ENCODE peak calls at places on chromosomes 13 and 19, in seven cellular contexts. S, D, Y, F, T, X and J are unnamed samples.

GRCh38 chr13:98978280-98978679 is 416 bp upstream of the DOCK9 start:
- DNase-seq in D (peak), F (peak), X (no peak), T (peak), S (no peak), Y (peak), J (no peak)

GRCh38 chr13:24127116-24127631 is 33.3 kb upstream of the SPATA13 start:
- DNase-seq in S (no peak), T (no peak), Y (peak), D (peak), F (peak), X (no peak), J (no peak)

GRCh38 chr13:70630247-70630646 is 522.0 kb upstream of the KLHL1 start:
- DNase-seq in Y (no peak), S (no peak), D (no peak), T (no peak), X (no peak), F (no peak), J (no peak)

GRCh38 chr19:6070179-6071102 is 39.9 kb downstream of the RFX2 start:
- DNase-seq in T (no peak), X (peak), D (no peak), S (no peak), Y (no peak), F (no peak), J (no peak)

GRCh38 chr13:68176486-68176885 is 946.4 kb upstream of the PCDH9 start:
- DNase-seq in S (no peak), X (no peak), T (no peak), Y (peak), D (peak), F (peak), J (no peak)

GRCh38 chr19:41944336-41944735 is 14.8 kb downstream of the RABAC1 start:
- DNase-seq in T (no peak), X (no peak), S (no peak), D (peak), F (no peak), Y (no peak), J (no peak)

GRCh38 chr19:46162731-46163130 is 14.7 kb downstream of the IGFL2 start:
- DNase-seq in F (no peak), T (no peak), D (no peak), Y (peak), S (no peak), X (no peak), J (no peak)

GRCh38 chr19:51535535-51535934 is 4.1 kb upstream of the SIGLEC6 start:
- DNase-seq in T (no peak), X (no peak), S (no peak), F (no peak), Y (no peak), D (no peak), J (no peak)

GRCh38 chr13:83085186-83085900 is 796.9 kb downstream of the SLITRK1 start:
- DNase-seq in F (peak), Y (peak), D (peak), T (no peak), S (no peak), X (no peak), J (no peak)

GRCh38 chr19:4981681-4981958 is 12.7 kb downstream of the KDM4B start:
- DNase-seq in D (no peak), S (no peak), T (no peak), Y (no peak), F (no peak), X (no peak), J (no peak)

GRCh38 chr19:42311612-42312160 is 1.4 kb upstream of the TMEM145 start:
- DNase-seq in T (no peak), X (no peak), D (no peak), F (no peak), Y (no peak), S (no peak), J (no peak)

GRCh38 chr19:35404879-35405622 is 34.2 kb downstream of the GPR42 start:
- DNase-seq in D (peak), S (no peak), T (peak), X (no peak), Y (peak), F (peak), J (peak)

GRCh38 chr19:19656451-19657396 is 6.8 kb downstream of the ATP13A1 start:
- DNase-seq in T (no peak), Y (no peak), S (no peak), X (no peak), D (no peak), F (no peak), J (peak)

GRCh38 chr19:19342086-19343015 is 21.7 kb downstream of the MAU2 start:
- DNase-seq in T (no peak), X (peak), Y (peak), S (peak), D (peak), F (peak), J (no peak)

GRCh38 chr13:33937373-33938087 is 119.6 kb downstream of the RFC3 start:
- DNase-seq in X (no peak), T (no peak), F (no peak), Y (peak), D (no peak), S (no peak), J (no peak)

GRCh38 chr13:49669735-49670309 is 21.5 kb downstream of the EBPL start:
- DNase-seq in F (peak), X (peak), S (no peak), Y (peak), T (peak), D (peak), J (no peak)

GRCh38 chr13:46905249-46905648 is 8.4 kb upstream of the HTR2A start:
- DNase-seq in X (no peak), D (peak), Y (no peak), T (no peak), S (no peak), F (no peak), J (no peak)
- TF ChIP-seq CTCF in X (no peak), D (peak), Y (peak), T (no peak), S (no peak), F (peak), J (no peak)

DNA sequence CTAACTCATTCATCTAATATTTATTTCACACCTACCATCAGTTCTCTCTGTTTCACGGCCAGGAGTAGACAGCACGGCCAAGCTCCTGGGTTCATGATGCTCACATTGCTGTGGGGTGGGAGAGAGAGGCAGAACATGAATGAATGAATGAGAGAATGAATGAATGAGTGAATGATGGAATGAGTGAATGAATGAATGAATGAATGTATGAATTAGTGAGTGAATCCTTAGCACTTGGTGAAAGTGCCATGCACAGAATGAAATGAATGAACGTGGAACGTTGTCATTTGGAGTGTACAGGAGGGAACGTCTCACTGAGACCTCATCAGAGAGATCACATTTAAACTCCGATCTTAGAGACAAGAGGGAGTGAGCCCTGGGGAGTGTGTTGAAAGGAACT is 11.9 kb upstream of the KIR2DL4 start:
- DNase-seq in F (no peak), D (no peak), Y (no peak), S (no peak), X (no peak), T (no peak), J (no peak)
- TF ChIP-seq CTCF in F (no peak), D (no peak), Y (no peak), S (no peak), X (no peak), T (no peak), J (no peak)

DNA sequence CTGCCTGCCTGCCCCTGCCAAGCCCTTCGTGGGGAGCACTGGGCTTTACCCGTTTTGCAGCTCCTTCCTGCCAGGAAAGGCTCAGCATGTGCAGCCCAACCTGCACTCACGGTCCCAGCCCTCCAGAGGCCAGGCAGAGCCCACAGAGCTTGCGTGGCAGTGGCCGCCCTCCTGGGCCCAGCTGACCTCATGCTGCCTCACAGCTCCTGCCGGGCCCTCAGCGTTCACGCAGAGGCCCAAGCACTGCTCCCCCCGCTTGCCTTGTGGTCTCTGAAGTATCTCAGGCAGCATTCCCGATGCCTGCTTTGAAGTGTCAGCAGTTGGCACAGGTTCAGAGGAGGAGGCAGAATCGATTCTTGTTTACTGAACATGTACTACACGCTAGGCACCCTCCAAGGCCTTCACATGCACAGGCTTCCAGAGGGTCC is 32.5 kb downstream of the CAPN12 start:
- DNase-seq in D (peak), S (peak), Y (peak), X (peak), F (peak), T (no peak), J (no peak)
- TF ChIP-seq CTCF in D (no peak), S (no peak), Y (no peak), X (no peak), F (peak), T (no peak), J (no peak)

GRCh38 chr13:97577026-97577425 is 143.1 kb downstream of the RAP2A start:
- DNase-seq in X (no peak), F (no peak), D (no peak), T (no peak), S (no peak), Y (no peak), J (no peak)

GRCh38 chr13:97573011-97573410 is 139.0 kb downstream of the RAP2A start:
- DNase-seq in Y (no peak), D (no peak), T (no peak), S (no peak), F (no peak), X (no peak), J (no peak)

GRCh38 chr13:97574926-97575325 is 141.0 kb downstream of the RAP2A start:
- DNase-seq in X (no peak), S (no peak), T (no peak), Y (peak), F (peak), D (peak), J (no peak)
- TF ChIP-seq CTCF in X (no peak), S (no peak), T (peak), Y (peak), F (peak), D (peak), J (no peak)

GRCh38 chr13:28138756-28139470 is 568 bp downstream of the PAN3 start:
- DNase-seq in T (peak), S (peak), F (peak), X (peak), D (peak), Y (peak), J (peak)

GRCh38 chr13:28137556-28137955 is 789 bp upstream of the PAN3 start:
- DNase-seq in Y (no peak), F (no peak), X (no peak), T (no peak), S (no peak), D (no peak), J (no peak)

GRCh38 chr13:28140433-28141125 is 2.2 kb downstream of the PAN3 start:
- DNase-seq in F (no peak), D (no peak), T (no peak), X (no peak), Y (peak), S (no peak), J (no peak)

GRCh38 chr13:28136916-28137315 is 1.4 kb upstream of the PAN3 start:
- DNase-seq in F (no peak), X (no peak), S (no peak), Y (no peak), T (no peak), D (no peak), J (no peak)

DNA sequence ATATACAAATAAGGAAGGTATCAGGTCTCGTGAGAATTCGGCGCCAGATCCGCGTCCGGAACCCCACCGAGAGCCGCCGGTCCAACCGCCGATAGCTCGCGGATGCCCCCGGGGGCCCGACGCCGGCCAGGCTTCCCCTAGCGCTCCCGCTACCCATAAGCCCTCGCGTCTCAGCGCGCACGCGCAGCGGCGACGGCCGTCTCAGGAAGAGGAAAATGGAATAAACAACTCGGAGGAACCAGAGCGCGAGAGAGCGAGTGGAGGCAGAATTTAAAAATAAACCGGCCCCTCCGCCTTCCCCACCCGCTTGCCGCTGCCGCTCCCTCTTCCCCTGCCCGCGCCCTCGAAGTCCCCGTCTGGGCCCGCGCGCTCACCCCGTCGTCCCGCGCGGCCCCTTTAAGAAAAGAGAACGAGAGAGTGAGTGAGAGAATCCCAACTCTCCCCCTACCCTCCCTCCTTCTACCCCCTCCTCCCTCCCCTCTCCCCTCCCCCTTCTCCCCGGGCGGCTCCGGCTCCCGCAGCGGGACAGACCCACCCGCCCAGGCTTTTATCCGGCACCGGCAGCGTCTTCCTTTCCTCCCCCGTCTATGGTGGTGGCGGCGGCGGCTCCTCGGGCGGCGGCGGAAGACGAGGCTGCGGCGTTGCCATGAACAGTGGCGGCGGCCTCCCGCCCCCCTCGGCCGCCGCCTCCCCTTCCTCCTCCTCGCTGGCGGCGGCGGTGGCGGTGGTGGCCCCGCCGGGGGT is at the start of gene PAN3:
- DNase-seq in F (peak), D (peak), S (peak), Y (peak), X (peak), T (peak), J (peak)
- TF ChIP-seq CTCF in F (no peak), D (no peak), S (no peak), Y (peak), X (no peak), T (no peak), J (no peak)

DNA sequence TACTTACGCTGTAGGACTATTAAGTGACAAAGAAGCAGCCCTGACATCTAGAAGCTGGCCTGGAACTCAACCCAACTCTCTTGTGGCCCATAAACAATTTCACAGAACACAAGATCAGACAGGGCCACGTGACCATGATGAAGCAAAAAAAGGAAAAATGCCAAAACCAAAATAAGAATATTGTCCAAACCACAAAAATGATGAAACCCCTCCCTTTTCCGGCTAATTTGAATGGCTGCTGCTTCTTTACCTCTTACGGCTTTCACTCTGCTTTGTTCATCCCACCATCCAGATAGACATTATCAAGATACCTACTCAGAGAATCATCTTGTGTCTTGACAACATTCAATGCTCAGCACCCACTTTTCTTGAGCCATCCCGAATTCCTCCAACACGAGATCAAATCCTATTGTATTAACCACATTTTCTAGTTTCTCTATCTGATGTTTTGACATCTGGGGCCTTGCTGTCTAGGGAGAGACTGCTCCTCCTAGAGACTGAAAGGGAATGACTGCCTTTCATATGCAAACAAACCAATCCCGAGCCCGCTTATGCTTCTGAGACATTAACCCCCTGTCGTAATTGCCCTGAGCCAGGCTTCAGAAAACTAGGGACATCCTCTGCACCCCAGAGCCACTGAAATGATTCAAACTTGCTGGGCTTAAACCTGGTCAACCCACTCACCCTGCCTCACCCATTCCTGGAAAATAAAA is 186.3 kb downstream of the TDRD3 start:
- DNase-seq in Y (peak), X (no peak), T (no peak), S (no peak), F (peak), D (peak), J (no peak)
- TF ChIP-seq CTCF in Y (peak), X (no peak), T (no peak), S (no peak), F (peak), D (peak), J (no peak)

DNA sequence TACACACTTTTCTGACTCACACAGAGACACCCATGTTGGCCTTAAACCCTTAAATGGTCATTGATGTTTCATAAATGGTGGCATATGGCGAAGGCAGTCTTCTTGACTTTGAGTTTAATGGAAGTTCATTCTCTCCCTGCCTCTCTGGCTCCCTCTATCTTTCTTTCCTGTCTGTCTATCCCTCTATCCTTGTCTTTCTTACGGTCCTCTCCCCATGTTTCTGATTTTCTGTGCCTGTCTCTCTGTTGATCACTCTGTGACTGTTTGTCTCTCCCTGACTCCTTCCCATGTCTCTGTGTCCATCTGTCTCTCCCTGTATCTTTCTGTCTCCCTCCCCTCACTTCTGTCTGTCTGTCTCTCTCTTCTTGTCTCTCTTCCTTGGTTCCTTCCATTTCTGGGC is 43.2 kb upstream of the SHKBP1 start:
- DNase-seq in Y (no peak), T (no peak), D (no peak), X (no peak), S (no peak), F (no peak), J (no peak)
- TF ChIP-seq CTCF in Y (no peak), T (peak), D (peak), X (no peak), S (no peak), F (peak), J (no peak)